ENCODE peak calls at places on chromosomes 16 and 17, in nine cellular contexts. One of them, this sample, is unnamed.

GRCh38 chr16:81445143-81445922 is 725 bp downstream of the CMIP start:
- DNase-seq in GM20000: peak; percentile 78
- DNase-seq in GM19239: peak; percentile 67
- DNase-seq in Calu3: peak; percentile 63
- DNase-seq in Daoy: peak; percentile 46
- DNase-seq in stimulated activated CD8-positive, alpha-beta memory T cell treated with anti-CD3 and anti-CD28 coated beads, Interleukin-12 subunit alpha, Interleukin-12 subunit beta, amount 100 ng/mL, for 1 hour: no peak
- DNase-seq in COR-L47: peak; percentile 24
- DNase-seq in cardiac fibroblast: peak; percentile 22
- DNase-seq in activated naive CD8-positive, alpha-beta T cell treated with anti-CD3 and anti-CD28 coated beads, Interleukin-2, amount 50 U/mL, for 16 hours: no peak
- DNase-seq in this sample: no peak

GRCh38 chr17:66772148-66772812 is 62.6 kb upstream of the CACNG5 start:
- DNase-seq in GM20000: no peak
- DNase-seq in GM19239: no peak
- DNase-seq in Calu3: no peak
- DNase-seq in Daoy: no peak
- DNase-seq in stimulated activated CD8-positive, alpha-beta memory T cell treated with anti-CD3 and anti-CD28 coated beads, Interleukin-12 subunit alpha, Interleukin-12 subunit beta, amount 100 ng/mL, for 1 hour: no peak
- DNase-seq in COR-L47: no peak
- DNase-seq in cardiac fibroblast: no peak
- DNase-seq in activated naive CD8-positive, alpha-beta T cell treated with anti-CD3 and anti-CD28 coated beads, Interleukin-2, amount 50 U/mL, for 16 hours: no peak
- DNase-seq in this sample: no peak

GRCh38 chr16:2852731-2853507 is 5.1 kb downstream of the PRSS22 start:
- DNase-seq in GM20000: no peak
- DNase-seq in GM19239: no peak
- DNase-seq in Calu3: no peak
- DNase-seq in Daoy: no peak
- DNase-seq in stimulated activated CD8-positive, alpha-beta memory T cell treated with anti-CD3 and anti-CD28 coated beads, Interleukin-12 subunit alpha, Interleukin-12 subunit beta, amount 100 ng/mL, for 1 hour: no peak
- DNase-seq in COR-L47: no peak
- DNase-seq in cardiac fibroblast: no peak
- DNase-seq in activated naive CD8-positive, alpha-beta T cell treated with anti-CD3 and anti-CD28 coated beads, Interleukin-2, amount 50 U/mL, for 16 hours: no peak
- DNase-seq in this sample: no peak

GRCh38 chr17:79626156-79626890 is 15.5 kb upstream of the RBFOX3 start:
- DNase-seq in GM20000: no peak
- DNase-seq in GM19239: no peak
- DNase-seq in Calu3: no peak
- DNase-seq in Daoy: no peak
- DNase-seq in stimulated activated CD8-positive, alpha-beta memory T cell treated with anti-CD3 and anti-CD28 coated beads, Interleukin-12 subunit alpha, Interleukin-12 subunit beta, amount 100 ng/mL, for 1 hour: no peak
- DNase-seq in COR-L47: no peak
- DNase-seq in cardiac fibroblast: no peak
- DNase-seq in activated naive CD8-positive, alpha-beta T cell treated with anti-CD3 and anti-CD28 coated beads, Interleukin-2, amount 50 U/mL, for 16 hours: no peak
- DNase-seq in this sample: no peak

GRCh38 chr17:80379348-80379747 is 35.6 kb upstream of the ENDOV start:
- DNase-seq in GM20000: no peak
- DNase-seq in GM19239: no peak
- DNase-seq in Calu3: no peak
- DNase-seq in Daoy: no peak
- DNase-seq in stimulated activated CD8-positive, alpha-beta memory T cell treated with anti-CD3 and anti-CD28 coated beads, Interleukin-12 subunit alpha, Interleukin-12 subunit beta, amount 100 ng/mL, for 1 hour: no peak
- DNase-seq in COR-L47: no peak
- DNase-seq in cardiac fibroblast: no peak
- DNase-seq in activated naive CD8-positive, alpha-beta T cell treated with anti-CD3 and anti-CD28 coated beads, Interleukin-2, amount 50 U/mL, for 16 hours: no peak
- DNase-seq in this sample: no peak

GRCh38 chr16:84905965-84906460 is 86.2 kb downstream of the CRISPLD2 start:
- DNase-seq in GM20000: no peak
- DNase-seq in GM19239: no peak
- DNase-seq in Calu3: no peak
- DNase-seq in Daoy: no peak
- DNase-seq in stimulated activated CD8-positive, alpha-beta memory T cell treated with anti-CD3 and anti-CD28 coated beads, Interleukin-12 subunit alpha, Interleukin-12 subunit beta, amount 100 ng/mL, for 1 hour: no peak
- DNase-seq in COR-L47: no peak
- DNase-seq in cardiac fibroblast: no peak
- DNase-seq in activated naive CD8-positive, alpha-beta T cell treated with anti-CD3 and anti-CD28 coated beads, Interleukin-2, amount 50 U/mL, for 16 hours: no peak
- DNase-seq in this sample: no peak

GRCh38 chr17:67639997-67640396 is 77.7 kb upstream of the NOL11 start:
- DNase-seq in GM20000: no peak
- DNase-seq in GM19239: no peak
- DNase-seq in Calu3: no peak
- DNase-seq in Daoy: no peak
- DNase-seq in stimulated activated CD8-positive, alpha-beta memory T cell treated with anti-CD3 and anti-CD28 coated beads, Interleukin-12 subunit alpha, Interleukin-12 subunit beta, amount 100 ng/mL, for 1 hour: no peak
- DNase-seq in COR-L47: no peak
- DNase-seq in cardiac fibroblast: no peak
- DNase-seq in activated naive CD8-positive, alpha-beta T cell treated with anti-CD3 and anti-CD28 coated beads, Interleukin-2, amount 50 U/mL, for 16 hours: no peak
- DNase-seq in this sample: no peak

GRCh38 chr16:82031116-82032084 is 3.7 kb upstream of the HSD17B2 start:
- DNase-seq in GM20000: peak; percentile 46
- DNase-seq in GM19239: no peak
- DNase-seq in Calu3: peak; percentile 41
- DNase-seq in Daoy: peak; percentile 55
- DNase-seq in stimulated activated CD8-positive, alpha-beta memory T cell treated with anti-CD3 and anti-CD28 coated beads, Interleukin-12 subunit alpha, Interleukin-12 subunit beta, amount 100 ng/mL, for 1 hour: no peak
- DNase-seq in COR-L47: peak; percentile 13
- DNase-seq in cardiac fibroblast: peak; percentile 71
- DNase-seq in activated naive CD8-positive, alpha-beta T cell treated with anti-CD3 and anti-CD28 coated beads, Interleukin-2, amount 50 U/mL, for 16 hours: no peak
- DNase-seq in this sample: peak; percentile 86

GRCh38 chr16:87844374-87844733 is 25.0 kb downstream of the SLC7A5 start:
- DNase-seq in GM20000: no peak
- DNase-seq in GM19239: no peak
- DNase-seq in Calu3: no peak
- DNase-seq in Daoy: no peak
- DNase-seq in stimulated activated CD8-positive, alpha-beta memory T cell treated with anti-CD3 and anti-CD28 coated beads, Interleukin-12 subunit alpha, Interleukin-12 subunit beta, amount 100 ng/mL, for 1 hour: no peak
- DNase-seq in COR-L47: no peak
- DNase-seq in cardiac fibroblast: peak; percentile 67
- DNase-seq in activated naive CD8-positive, alpha-beta T cell treated with anti-CD3 and anti-CD28 coated beads, Interleukin-2, amount 50 U/mL, for 16 hours: no peak
- DNase-seq in this sample: no peak

GRCh38 chr17:12288007-12288406 is 267.3 kb downstream of the MAP2K4 start:
- DNase-seq in GM20000: no peak
- DNase-seq in GM19239: no peak
- DNase-seq in Calu3: no peak
- DNase-seq in Daoy: no peak
- DNase-seq in stimulated activated CD8-positive, alpha-beta memory T cell treated with anti-CD3 and anti-CD28 coated beads, Interleukin-12 subunit alpha, Interleukin-12 subunit beta, amount 100 ng/mL, for 1 hour: no peak
- DNase-seq in COR-L47: no peak
- DNase-seq in cardiac fibroblast: no peak
- DNase-seq in activated naive CD8-positive, alpha-beta T cell treated with anti-CD3 and anti-CD28 coated beads, Interleukin-2, amount 50 U/mL, for 16 hours: no peak
- DNase-seq in this sample: peak; percentile 4

GRCh38 chr17:79589669-79590270 is 21.1 kb downstream of the RBFOX3 start:
- DNase-seq in GM20000: no peak
- DNase-seq in GM19239: no peak
- DNase-seq in Calu3: no peak
- DNase-seq in Daoy: no peak
- DNase-seq in stimulated activated CD8-positive, alpha-beta memory T cell treated with anti-CD3 and anti-CD28 coated beads, Interleukin-12 subunit alpha, Interleukin-12 subunit beta, amount 100 ng/mL, for 1 hour: no peak
- DNase-seq in COR-L47: no peak
- DNase-seq in cardiac fibroblast: no peak
- DNase-seq in activated naive CD8-positive, alpha-beta T cell treated with anti-CD3 and anti-CD28 coated beads, Interleukin-2, amount 50 U/mL, for 16 hours: no peak
- DNase-seq in this sample: no peak

GRCh38 chr17:43562679-43563146 is 16.6 kb upstream of the ETV4 start:
- DNase-seq in GM20000: no peak
- DNase-seq in GM19239: no peak
- DNase-seq in Calu3: no peak
- DNase-seq in Daoy: no peak
- DNase-seq in stimulated activated CD8-positive, alpha-beta memory T cell treated with anti-CD3 and anti-CD28 coated beads, Interleukin-12 subunit alpha, Interleukin-12 subunit beta, amount 100 ng/mL, for 1 hour: no peak
- DNase-seq in COR-L47: no peak
- DNase-seq in cardiac fibroblast: no peak
- DNase-seq in activated naive CD8-positive, alpha-beta T cell treated with anti-CD3 and anti-CD28 coated beads, Interleukin-2, amount 50 U/mL, for 16 hours: no peak
- DNase-seq in this sample: no peak

GRCh38 chr17:66900126-66901010 is 64.1 kb upstream of the CACNG4 start:
- DNase-seq in GM20000: no peak
- DNase-seq in GM19239: no peak
- DNase-seq in Calu3: no peak
- DNase-seq in Daoy: no peak
- DNase-seq in stimulated activated CD8-positive, alpha-beta memory T cell treated with anti-CD3 and anti-CD28 coated beads, Interleukin-12 subunit alpha, Interleukin-12 subunit beta, amount 100 ng/mL, for 1 hour: no peak
- DNase-seq in COR-L47: peak; percentile 12
- DNase-seq in cardiac fibroblast: peak; percentile 28
- DNase-seq in activated naive CD8-positive, alpha-beta T cell treated with anti-CD3 and anti-CD28 coated beads, Interleukin-2, amount 50 U/mL, for 16 hours: no peak
- DNase-seq in this sample: peak; percentile 14

GRCh38 chr17:10314332-10314731 is 58.5 kb downstream of the MYH13 start:
- DNase-seq in GM20000: no peak
- DNase-seq in GM19239: no peak
- DNase-seq in Calu3: no peak
- DNase-seq in Daoy: no peak
- DNase-seq in stimulated activated CD8-positive, alpha-beta memory T cell treated with anti-CD3 and anti-CD28 coated beads, Interleukin-12 subunit alpha, Interleukin-12 subunit beta, amount 100 ng/mL, for 1 hour: no peak
- DNase-seq in COR-L47: no peak
- DNase-seq in cardiac fibroblast: no peak
- DNase-seq in activated naive CD8-positive, alpha-beta T cell treated with anti-CD3 and anti-CD28 coated beads, Interleukin-2, amount 50 U/mL, for 16 hours: no peak
- DNase-seq in this sample: no peak

GRCh38 chr17:2837147-2837561 is 40.9 kb downstream of the RAP1GAP2 start:
- DNase-seq in GM20000: peak; percentile 69
- DNase-seq in GM19239: no peak
- DNase-seq in Calu3: no peak
- DNase-seq in Daoy: peak; percentile 38
- DNase-seq in stimulated activated CD8-positive, alpha-beta memory T cell treated with anti-CD3 and anti-CD28 coated beads, Interleukin-12 subunit alpha, Interleukin-12 subunit beta, amount 100 ng/mL, for 1 hour: no peak
- DNase-seq in COR-L47: no peak
- DNase-seq in cardiac fibroblast: no peak
- DNase-seq in activated naive CD8-positive, alpha-beta T cell treated with anti-CD3 and anti-CD28 coated beads, Interleukin-2, amount 50 U/mL, for 16 hours: no peak
- DNase-seq in this sample: no peak

GRCh38 chr17:57401556-57402488 is 145.5 kb downstream of the MSI2 start:
- DNase-seq in GM20000: no peak
- DNase-seq in GM19239: no peak
- DNase-seq in Calu3: no peak
- DNase-seq in Daoy: no peak
- DNase-seq in stimulated activated CD8-positive, alpha-beta memory T cell treated with anti-CD3 and anti-CD28 coated beads, Interleukin-12 subunit alpha, Interleukin-12 subunit beta, amount 100 ng/mL, for 1 hour: no peak
- DNase-seq in COR-L47: no peak
- DNase-seq in cardiac fibroblast: no peak
- DNase-seq in activated naive CD8-positive, alpha-beta T cell treated with anti-CD3 and anti-CD28 coated beads, Interleukin-2, amount 50 U/mL, for 16 hours: no peak
- DNase-seq in this sample: no peak

GRCh38 chr17:50768348-50768761 is 1.0 kb upstream of the ANKRD40CL start:
- DNase-seq in GM20000: no peak
- DNase-seq in GM19239: no peak
- DNase-seq in Calu3: peak; percentile 94
- DNase-seq in Daoy: no peak
- DNase-seq in stimulated activated CD8-positive, alpha-beta memory T cell treated with anti-CD3 and anti-CD28 coated beads, Interleukin-12 subunit alpha, Interleukin-12 subunit beta, amount 100 ng/mL, for 1 hour: no peak
- DNase-seq in COR-L47: no peak
- DNase-seq in cardiac fibroblast: no peak
- DNase-seq in activated naive CD8-positive, alpha-beta T cell treated with anti-CD3 and anti-CD28 coated beads, Interleukin-2, amount 50 U/mL, for 16 hours: no peak
- DNase-seq in this sample: no peak

This sample was measured in fibroblast of villous mesenchyme.